ENCODE peak calls at places on chromosomes 4 and X, in four cellular contexts. M is tibial nerve, B is lower lobe of right lung, Y is hepatocyte. W is an unnamed sample.

GRCh38 chr4:128810331-128810870 is 901 bp downstream of the JADE1 start:
- DNase-seq in M (peak; percentile 23), B (peak; percentile 55), Y (peak; percentile 51), W (peak; percentile 44)

GRCh38 chr4:153138736-153139135 is 65.5 kb upstream of the TRIM2 start:
- DNase-seq in M (no peak), B (no peak), Y (no peak), W (no peak)

GRCh38 chr4:185426960-185427688 is 1.4 kb upstream of the UFSP2 start:
- DNase-seq in M (no peak), B (no peak), Y (no peak), W (no peak)

GRCh38 chrX:22164770-22165388 is 107.8 kb upstream of the CBLL2 start:
- DNase-seq in M (no peak), B (no peak), Y (no peak), W (no peak)

GRCh38 chrX:1411331-1411730 is 19.4 kb upstream of the SLC25A6 start:
- DNase-seq in M (no peak), B (peak; percentile 32), Y (no peak), W (no peak)

GRCh38 chr4:99722006-99722405 is 64.4 kb upstream of the C4orf54 start:
- DNase-seq in M (no peak), B (no peak), Y (no peak), W (no peak)

GRCh38 chr4:80454040-80454439 is 118.5 kb downstream of the CFAP299 start:
- DNase-seq in M (no peak), B (no peak), Y (no peak), W (no peak)

GRCh38 chr4:85149656-85150055 is 183.2 kb upstream of the WDFY3 start:
- DNase-seq in M (no peak), B (no peak), Y (no peak), W (no peak)

GRCh38 chrX:119549327-119550016 is 15.7 kb downstream of the STEEP1 start:
- DNase-seq in M (no peak), B (no peak), Y (no peak), W (no peak)

GRCh38 chr4:1771555-1772305 is 21.4 kb upstream of the FGFR3 start:
- DNase-seq in M (no peak), B (no peak), Y (no peak), W (no peak)

GRCh38 chr4:57710053-57710452 is 599.9 kb upstream of the IGFBP7 start:
- DNase-seq in M (no peak), B (no peak), Y (no peak), W (no peak)

GRCh38 chr4:40550900-40551546 is 78.6 kb downstream of the RBM47 start:
- DNase-seq in M (no peak), B (no peak), Y (peak; percentile 59), W (no peak)

GRCh38 chrX:110384490-110384889 is 25.8 kb downstream of the RTL9 start:
- DNase-seq in M (no peak), B (no peak), Y (no peak), W (no peak)

GRCh38 chr4:113181289-113182007 is 132.0 kb downstream of the ANK2 start:
- DNase-seq in M (no peak), B (no peak), Y (peak; percentile 30), W (no peak)

GRCh38 chr4:772118-772517 is 53.8 kb downstream of the CPLX1 start:
- DNase-seq in M (no peak), B (no peak), Y (no peak), W (no peak)

GRCh38 chr4:69907151-69907550 is 23.7 kb upstream of the CSN1S1 start:
- DNase-seq in M (no peak), B (no peak), Y (no peak), W (no peak)

GRCh38 chrX:155819966-155820491 is 61.1 kb upstream of the VAMP7 start:
- DNase-seq in M (peak; percentile 49), B (peak; percentile 52), Y (peak; percentile 84), W (no peak)

GRCh38 chr4:100061835-100062234 is 111.8 kb upstream of the H2AZ1 start:
- DNase-seq in M (no peak), B (no peak), Y (no peak), W (no peak)

GRCh38 chr4:71216316-71216959 is 122.4 kb upstream of the SLC4A4 start:
- DNase-seq in M (no peak), B (no peak), Y (no peak), W (no peak)

GRCh38 chr4:164251257-164251656 is 502.7 kb upstream of the SMIM31 start:
- DNase-seq in M (no peak), B (no peak), Y (no peak), W (no peak)

GRCh38 chr4:111937368-111937767 is 207.9 kb upstream of the FAM241A start:
- DNase-seq in M (no peak), B (no peak), Y (peak; percentile 37), W (no peak)

GRCh38 chr4:6658635-6659075 is 18.2 kb downstream of the MRFAP1 start:
- DNase-seq in M (no peak), B (no peak), Y (peak; percentile 54), W (no peak)
- H3K27me3 ChIP-seq in M (peaks cover 6% of the 10 kb centered on the region), B (peaks cover 10% of the 10 kb centered on the region), Y (no peaks in the 10 kb centered on the region), W (no peaks in the 10 kb centered on the region)

GRCh38 chr4:147733614-147734344 is 1.9 kb downstream of the ARHGAP10 start:
- DNase-seq in M (peak; percentile 48), B (no peak), Y (no peak), W (no peak)
- TF ChIP-seq CTCF in M (no peak), B (no peak), Y (no peak), W (no peak)

GRCh38 chrX:88101968-88102367 is 584.4 kb downstream of the KLHL4 start:
- DNase-seq in M (no peak), B (no peak), Y (no peak), W (no peak)
- H3K27me3 ChIP-seq in M (peaks cover 4% of the 10 kb centered on the region), B (no peaks in the 10 kb centered on the region), Y (no peaks in the 10 kb centered on the region), W (peaks cover 41% of the 10 kb centered on the region)

GRCh38 chrX:7219153-7219705 is 71.3 kb upstream of the PUDP start:
- DNase-seq in M (no peak), B (no peak), Y (no peak), W (no peak)

GRCh38 chrX:7215842-7216241 is 67.9 kb upstream of the PUDP start:
- DNase-seq in M (no peak), B (no peak), Y (no peak), W (no peak)

GRCh38 chrX:7216981-7217587 is 69.1 kb upstream of the PUDP start:
- DNase-seq in M (no peak), B (no peak), Y (no peak), W (no peak)

GRCh38 chrX:7214251-7214650 is 66.3 kb upstream of the PUDP start:
- DNase-seq in M (no peak), B (no peak), Y (no peak), W (no peak)

DNA sequence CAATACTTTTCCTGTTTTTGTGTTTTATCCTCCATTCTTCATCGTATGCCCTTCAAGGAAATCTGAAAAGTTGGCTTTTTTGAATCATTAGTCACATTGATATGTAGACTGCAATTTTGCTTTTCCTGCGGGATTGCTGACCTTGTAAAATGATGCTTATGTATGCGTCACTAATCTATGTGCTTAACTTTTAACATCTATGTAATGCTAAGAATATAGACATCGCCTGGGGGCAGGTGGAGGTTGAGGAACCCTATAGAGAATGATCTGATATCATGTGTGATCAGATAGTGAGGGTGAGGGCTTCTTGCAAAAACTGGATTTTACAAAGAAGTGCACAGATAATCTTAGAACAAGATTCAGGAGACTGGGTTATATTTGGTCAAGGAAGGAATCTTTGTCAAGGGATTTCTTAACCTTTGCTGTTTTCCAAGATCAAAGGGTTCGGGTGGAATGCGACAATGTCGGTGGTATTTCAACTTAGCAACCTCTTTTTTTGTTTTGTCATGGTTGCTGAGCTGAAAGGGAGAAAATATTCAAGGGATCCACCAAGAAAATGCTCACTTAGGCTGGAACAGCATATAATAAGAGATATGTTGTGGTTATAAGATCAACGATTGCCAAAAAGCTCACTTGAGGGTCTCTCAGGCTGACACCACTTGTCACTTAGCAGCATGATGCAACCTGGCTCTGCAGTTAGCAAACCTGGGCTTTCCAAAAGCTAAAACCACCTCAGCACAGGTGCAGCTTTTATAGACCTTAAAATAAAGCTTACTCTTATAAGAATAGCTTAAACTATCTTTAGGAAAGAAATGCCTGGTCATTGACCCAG is 70.6 kb upstream of the PUDP start:
- DNase-seq in M (no peak), B (no peak), Y (no peak), W (no peak)
- TF ChIP-seq CTCF in M (no peak), B (no peak), Y (no peak), W (no peak)

GRCh38 chrX:12771445-12772069 is 19.7 kb upstream of the PRPS2 start:
- DNase-seq in M (peak; percentile 5), B (peak; percentile 78), Y (peak; percentile 79), W (no peak)
- H3K27me3 ChIP-seq in M (peaks cover 27% of the 10 kb centered on the region), B (no peaks in the 10 kb centered on the region), Y (no peaks in the 10 kb centered on the region), W (peaks cover 67% of the 10 kb centered on the region)

GRCh38 chr4:107482546-107482945 is 237.5 kb downstream of the PAPSS1 start:
- DNase-seq in M (no peak), B (no peak), Y (no peak), W (no peak)

GRCh38 chr4:107473126-107473525 is 246.9 kb downstream of the PAPSS1 start:
- DNase-seq in M (no peak), B (no peak), Y (no peak), W (no peak)

GRCh38 chr4:107478327-107478946 is 241.6 kb downstream of the PAPSS1 start:
- DNase-seq in M (no peak), B (no peak), Y (no peak), W (no peak)
- TF ChIP-seq CTCF in M (no peak), B (no peak), Y (no peak), W (no peak)

GRCh38 chr4:3851881-3852280 is 85.7 kb downstream of the ADRA2C start:
- DNase-seq in M (no peak), B (no peak), Y (no peak), W (no peak)

GRCh38 chr4:3848323-3848722 is 82.1 kb downstream of the ADRA2C start:
- DNase-seq in M (no peak), B (no peak), Y (no peak), W (no peak)

GRCh38 chr4:3851211-3851610 is 85.0 kb downstream of the ADRA2C start:
- DNase-seq in M (no peak), B (no peak), Y (no peak), W (no peak)

GRCh38 chr4:3849140-3849539 is 83.0 kb downstream of the ADRA2C start:
- DNase-seq in M (no peak), B (no peak), Y (no peak), W (no peak)

DNA sequence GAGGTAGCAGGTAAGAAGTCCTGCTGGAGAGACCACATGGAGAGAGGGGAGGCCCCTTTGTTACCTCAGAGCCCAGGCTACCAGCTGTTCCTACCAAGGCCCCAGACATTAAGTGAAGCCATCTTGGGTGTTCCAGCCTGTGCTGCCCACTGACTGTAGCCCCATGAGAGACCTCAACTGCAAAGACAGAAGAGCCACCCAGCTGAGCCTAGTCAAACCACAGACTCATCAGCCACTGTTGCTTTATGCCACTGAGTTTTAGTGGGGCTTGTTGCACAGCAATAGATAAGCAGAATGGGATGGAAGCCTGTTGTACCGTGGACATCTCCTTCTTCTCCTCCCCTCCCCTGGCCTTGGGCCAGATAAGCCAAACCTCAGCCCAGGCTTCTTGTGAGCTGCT is 83.9 kb downstream of the ADRA2C start:
- DNase-seq in M (no peak), B (no peak), Y (no peak), W (no peak)
- H3K27me3 ChIP-seq in M (peaks cover 5% of the 10 kb centered on the region), B (peaks cover 14% of the 10 kb centered on the region), Y (peaks cover 10% of the 10 kb centered on the region), W (peaks cover 26% of the 10 kb centered on the region)

DNA sequence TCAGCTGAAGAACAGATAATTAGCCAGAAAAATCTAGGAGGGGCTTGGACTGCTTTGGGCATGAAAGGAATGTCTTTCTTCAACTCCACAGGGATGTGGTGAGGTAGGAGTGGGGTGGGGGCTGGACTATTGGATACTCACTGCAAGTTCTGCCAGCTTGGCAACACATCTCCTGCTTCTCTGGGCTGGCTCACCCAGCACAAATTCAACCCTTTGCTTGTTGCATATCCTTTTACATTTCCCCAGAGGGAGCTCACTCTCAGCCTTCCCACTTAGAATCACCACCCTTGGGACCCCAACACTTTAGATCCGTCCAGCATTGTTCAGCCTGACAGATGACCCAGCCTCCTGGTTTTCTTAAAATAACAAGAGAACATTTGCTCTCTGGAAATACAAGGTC is 120.6 kb downstream of the KDR start:
- DNase-seq in M (peak; percentile 45), B (no peak), Y (no peak), W (no peak)
- TF ChIP-seq CTCF in M (no peak), B (no peak), Y (no peak), W (no peak)